ENCODE peak calls at places on chromosomes 11 and 22, in eight cellular contexts. H, P, V, T, N, J, E and L are unnamed samples.

GRCh38 chr11:61609970-61610347 is 29.1 kb upstream of the SYT7 start:
- DNase-seq in H (no peak), P (peak), V (peak), T (peak), N (peak), J (no peak), E (no peak), L (no peak)

GRCh38 chr11:88266157-88266556 is 71.4 kb downstream of the CTSC start:
- DNase-seq in H (no peak), P (no peak), V (no peak), T (no peak), N (no peak), J (no peak), E (no peak), L (no peak)

GRCh38 chr22:42343551-42344081 is 73.2 kb upstream of the TCF20 start:
- DNase-seq in H (peak), P (no peak), V (no peak), T (peak), N (peak), J (no peak), E (no peak), L (no peak)

GRCh38 chr22:27798526-27799333 is 2.8 kb downstream of the MN1 start:
- DNase-seq in H (no peak), P (no peak), V (no peak), T (no peak), N (no peak), J (no peak), E (no peak), L (peak)

GRCh38 chr11:79139900-79140299 is 300.9 kb downstream of the TENM4 start:
- DNase-seq in H (no peak), P (no peak), V (no peak), T (no peak), N (no peak), J (no peak), E (no peak), L (no peak)

GRCh38 chr11:1177020-1177770 is 19.4 kb downstream of the MUC5AC start:
- DNase-seq in H (no peak), P (no peak), V (no peak), T (no peak), N (no peak), J (peak), E (no peak), L (no peak)

GRCh38 chr11:32643526-32643925 is 59.9 kb downstream of the EIF3M start:
- DNase-seq in H (no peak), P (no peak), V (no peak), T (peak), N (no peak), J (no peak), E (peak), L (peak)

GRCh38 chr11:6455070-6455469 is 14.3 kb upstream of the HPX start:
- DNase-seq in H (no peak), P (no peak), V (peak), T (no peak), N (no peak), J (no peak), E (no peak), L (no peak)

GRCh38 chr11:8102296-8102915 is 21.4 kb downstream of the TUB start:
- DNase-seq in H (no peak), P (no peak), V (no peak), T (no peak), N (no peak), J (no peak), E (no peak), L (no peak)

DNA sequence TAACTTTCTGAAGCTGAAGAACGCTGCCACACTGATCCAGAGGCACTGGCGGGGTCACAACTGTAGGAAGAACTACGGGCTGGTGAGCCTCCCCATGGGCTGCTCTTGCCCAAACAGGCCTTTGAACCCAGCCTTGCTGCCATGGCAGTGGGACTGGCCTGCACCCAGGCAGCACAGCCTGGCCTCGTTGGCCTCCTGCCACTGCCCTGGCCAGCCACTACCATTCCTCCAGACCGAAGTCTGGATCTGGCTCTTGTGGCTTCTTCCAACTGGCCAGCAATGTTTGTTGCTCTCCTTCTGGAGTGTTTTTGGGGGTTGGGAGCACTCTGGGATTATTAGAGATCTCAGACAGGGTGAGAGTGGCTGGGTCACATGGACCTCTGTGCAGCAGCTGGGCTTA is 51.0 kb downstream of the MYO7A start:
- DNase-seq in H (no peak), P (no peak), V (no peak), T (no peak), N (no peak), J (no peak), E (no peak), L (no peak)
- TF ChIP-seq CTCF in H (no peak), P (no peak), V (no peak), T (no peak), N (no peak), J (no peak), E (no peak), L (no peak)

DNA sequence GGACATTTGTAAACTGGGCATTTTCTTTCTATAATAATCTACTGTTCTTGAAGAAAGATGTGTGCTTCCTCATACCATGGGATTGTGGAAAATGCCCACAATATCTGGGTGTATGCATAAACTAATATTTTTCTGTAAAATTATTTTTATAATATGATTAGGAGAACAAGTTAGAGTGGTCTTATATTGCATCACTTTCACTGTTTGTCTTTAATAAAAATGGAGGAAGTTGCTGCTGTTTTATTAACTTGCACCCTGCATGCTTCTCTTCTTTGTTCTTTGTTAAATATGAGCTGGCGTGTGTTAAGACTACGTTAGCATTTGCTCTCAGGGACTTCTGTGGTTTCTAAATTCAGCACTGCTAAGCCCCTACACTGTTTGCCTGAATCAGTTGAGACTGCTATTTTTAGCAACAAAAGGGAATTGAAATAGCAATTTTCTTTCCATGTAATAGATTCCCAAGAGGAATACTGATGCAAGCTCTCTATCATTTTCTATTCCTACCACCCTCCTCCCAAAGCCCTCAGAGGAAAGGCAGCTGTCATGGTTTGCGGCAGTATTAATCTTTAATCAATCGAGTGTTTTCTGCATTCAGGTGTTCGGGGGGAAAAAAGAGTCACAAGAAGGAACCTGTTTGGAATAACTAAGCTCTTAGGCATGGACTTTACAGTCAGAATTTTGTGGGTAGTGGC is 56.1 kb downstream of the HSD17B12 start:
- DNase-seq in H (no peak), P (no peak), V (no peak), T (peak), N (peak), J (no peak), E (peak), L (peak)
- H3K4me3 ChIP-seq in H (no peak), P (no peak), V (no peak), T (peak), N (peak), J (peak), E (no peak), L (no peak)

DNA sequence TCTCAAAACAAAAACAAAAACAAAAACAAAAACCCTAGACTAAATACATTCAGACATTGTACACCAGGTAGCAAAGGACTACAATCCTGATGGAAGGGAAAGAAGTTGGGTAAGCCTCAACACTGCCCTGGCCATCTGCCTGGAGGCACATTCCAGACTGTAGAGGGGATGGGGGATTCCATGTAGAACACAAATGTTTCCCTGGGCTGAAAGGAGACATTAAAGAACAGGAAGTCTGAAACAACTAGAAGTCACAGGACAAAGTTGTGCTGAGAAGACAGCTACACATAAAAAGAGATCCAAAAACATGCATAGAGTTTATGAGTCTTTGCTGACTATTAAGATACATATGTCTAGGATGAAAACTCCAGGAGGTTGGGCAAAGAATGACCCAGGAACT is 83.9 kb downstream of the RRAS2 start:
- DNase-seq in H (no peak), P (no peak), V (no peak), T (no peak), N (no peak), J (no peak), E (no peak), L (peak)
- TF ChIP-seq CTCF in H (no peak), P (no peak), V (no peak), T (no peak), N (no peak), J (no peak), E (no peak), L (no peak)

GRCh38 chr11:66048525-66049313 is at the start of gene GAL3ST3:
- DNase-seq in H (no peak), P (no peak), V (no peak), T (no peak), N (peak), J (no peak), E (no peak), L (no peak)
- H3K4me3 ChIP-seq in H (no peak), P (no peak), V (no peak), T (no peak), N (peak), J (peak), E (no peak), L (no peak)

DNA sequence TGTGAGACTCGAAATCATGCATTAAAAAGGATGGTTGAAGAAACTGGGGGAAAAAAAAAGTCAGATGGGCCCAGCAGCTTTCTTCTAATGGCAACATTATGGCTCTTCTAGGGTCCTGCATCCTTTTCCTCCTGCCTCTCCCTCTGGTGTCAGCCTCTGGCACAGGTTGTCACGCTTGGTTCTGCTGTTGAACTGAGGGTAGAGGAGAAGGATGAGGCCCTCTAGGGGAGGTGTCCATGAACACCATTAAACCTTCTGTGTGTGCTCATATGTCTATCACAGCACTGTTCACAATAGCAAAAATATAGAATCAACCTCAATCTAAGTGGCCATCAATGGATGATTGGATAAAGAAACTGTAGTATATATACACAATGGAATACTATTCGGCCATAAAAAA is 36.0 kb downstream of the BUD13 start:
- DNase-seq in H (peak), P (no peak), V (peak), T (no peak), N (no peak), J (no peak), E (no peak), L (no peak)
- TF ChIP-seq CTCF in H (peak), P (no peak), V (peak), T (peak), N (no peak), J (no peak), E (no peak), L (no peak)

GRCh38 chr22:44269757-44270555 is 42.8 kb downstream of the SHISAL1 start:
- DNase-seq in H (no peak), P (no peak), V (no peak), T (no peak), N (no peak), J (no peak), E (no peak), L (no peak)

GRCh38 chr22:44266811-44267760 is 45.7 kb downstream of the SHISAL1 start:
- DNase-seq in H (no peak), P (no peak), V (no peak), T (no peak), N (no peak), J (no peak), E (no peak), L (no peak)

GRCh38 chr22:44269117-44269498 is 43.6 kb downstream of the SHISAL1 start:
- DNase-seq in H (no peak), P (no peak), V (no peak), T (no peak), N (no peak), J (no peak), E (no peak), L (no peak)

GRCh38 chr22:44270556-44270880 is 42.2 kb downstream of the SHISAL1 start:
- DNase-seq in H (no peak), P (no peak), V (no peak), T (no peak), N (no peak), J (no peak), E (no peak), L (no peak)

GRCh38 chr22:44268431-44269116 is 44.2 kb downstream of the SHISAL1 start:
- DNase-seq in H (no peak), P (no peak), V (no peak), T (no peak), N (no peak), J (no peak), E (no peak), L (no peak)
- H3K4me3 ChIP-seq in H (no peak), P (no peak), V (no peak), T (no peak), N (no peak), J (no peak), E (no peak), L (no peak)

GRCh38 chr11:128949791-128950454 is 7.3 kb upstream of the TP53AIP1 start:
- DNase-seq in H (no peak), P (no peak), V (no peak), T (no peak), N (no peak), J (no peak), E (peak), L (no peak)

GRCh38 chr11:128942807-128943430 is at the start of gene TP53AIP1:
- DNase-seq in H (no peak), P (no peak), V (no peak), T (peak), N (no peak), J (no peak), E (no peak), L (no peak)

GRCh38 chr11:128953151-128953550 is 10.5 kb upstream of the TP53AIP1 start:
- DNase-seq in H (no peak), P (no peak), V (no peak), T (no peak), N (no peak), J (no peak), E (no peak), L (no peak)

GRCh38 chr11:128946646-128947045 is 4.0 kb upstream of the TP53AIP1 start:
- DNase-seq in H (no peak), P (no peak), V (no peak), T (no peak), N (no peak), J (no peak), E (no peak), L (no peak)

GRCh38 chr11:128948583-128948982 is 5.9 kb upstream of the TP53AIP1 start:
- DNase-seq in H (no peak), P (no peak), V (no peak), T (no peak), N (peak), J (no peak), E (no peak), L (no peak)
- TF ChIP-seq CTCF in H (no peak), P (no peak), V (peak), T (no peak), N (peak), J (peak), E (no peak), L (no peak)

GRCh38 chr11:76666408-76666807 is 4.1 kb downstream of the LRRC32 start:
- DNase-seq in H (no peak), P (no peak), V (peak), T (no peak), N (peak), J (peak), E (peak), L (peak)

GRCh38 chr11:76667271-76667818 is 3.2 kb downstream of the LRRC32 start:
- DNase-seq in H (no peak), P (no peak), V (peak), T (no peak), N (no peak), J (no peak), E (no peak), L (no peak)

GRCh38 chr11:76668362-76669155 is 2.0 kb downstream of the LRRC32 start:
- DNase-seq in H (no peak), P (no peak), V (no peak), T (no peak), N (no peak), J (no peak), E (no peak), L (no peak)

GRCh38 chr11:76666830-76667229 is 3.7 kb downstream of the LRRC32 start:
- DNase-seq in H (no peak), P (no peak), V (no peak), T (no peak), N (no peak), J (no peak), E (no peak), L (no peak)

GRCh38 chr11:76667856-76668255 is 2.7 kb downstream of the LRRC32 start:
- DNase-seq in H (no peak), P (no peak), V (no peak), T (no peak), N (no peak), J (no peak), E (no peak), L (no peak)
- H3K4me3 ChIP-seq in H (no peak), P (peak), V (peak), T (peak), N (no peak), J (peak), E (no peak), L (peak)

GRCh38 chr22:43535336-43535735 is 123.5 kb downstream of the MPPED1 start:
- DNase-seq in H (no peak), P (no peak), V (no peak), T (no peak), N (no peak), J (no peak), E (no peak), L (no peak)

GRCh38 chr22:43539572-43540533 is 128.0 kb downstream of the MPPED1 start:
- DNase-seq in H (no peak), P (no peak), V (no peak), T (no peak), N (no peak), J (no peak), E (no peak), L (no peak)

GRCh38 chr22:43534916-43535315 is 123.1 kb downstream of the MPPED1 start:
- DNase-seq in H (no peak), P (no peak), V (no peak), T (no peak), N (no peak), J (no peak), E (no peak), L (no peak)

GRCh38 chr22:43535741-43536140 is 123.9 kb downstream of the MPPED1 start:
- DNase-seq in H (no peak), P (no peak), V (no peak), T (no peak), N (no peak), J (no peak), E (no peak), L (no peak)

GRCh38 chr22:43537019-43537585 is 125.3 kb downstream of the MPPED1 start:
- DNase-seq in H (peak), P (no peak), V (peak), T (no peak), N (no peak), J (no peak), E (no peak), L (no peak)
- TF ChIP-seq CTCF in H (peak), P (no peak), V (peak), T (no peak), N (no peak), J (no peak), E (no peak), L (no peak)